ENCODE peak calls at places on chromosomes 2 and 18, in six cellular contexts. X is HepG2, N is SK-N-SH, P is K562, Q is GM12878, U is H1. S is an unnamed sample.

GRCh38 chr2:220396287-220396686 is 768.9 kb downstream of the SLC4A3 start:
- DNase-seq in N (no peak), U (no peak), Q (no peak), P (no peak), X (no peak), S (no peak)

GRCh38 chr2:97360202-97360601 is 229.5 kb downstream of the ANKRD36B start:
- DNase-seq in N (no peak), X (no peak), U (peak), P (no peak), Q (no peak), S (no peak)

GRCh38 chr18:2932247-2933181 is 80.4 kb downstream of the LPIN2 start:
- DNase-seq in X (peak), Q (peak), P (peak), N (peak), U (peak), S (peak)

GRCh38 chr2:169361706-169362345 is 508 bp downstream of the LRP2 start:
- DNase-seq in P (no peak), N (peak), Q (no peak), X (no peak), U (peak), S (no peak)

GRCh38 chr18:67217551-67218166 is 298.9 kb downstream of the DSEL start:
- DNase-seq in U (peak), Q (no peak), P (peak), X (peak), N (peak), S (peak)

GRCh38 chr2:205776139-205776538 is 93.8 kb downstream of the NRP2 start:
- DNase-seq in X (peak), Q (no peak), N (peak), P (peak), U (peak), S (peak)

GRCh38 chr2:177784449-177784845 is 288.1 kb downstream of the PDE11A start:
- DNase-seq in N (no peak), P (no peak), X (no peak), Q (no peak), U (no peak), S (no peak)

GRCh38 chr18:51089691-51090090 is 59.7 kb downstream of the SMAD4 start:
- DNase-seq in U (no peak), X (no peak), P (no peak), N (no peak), Q (no peak), S (no peak)

GRCh38 chr18:10771053-10771709 is 245.4 kb downstream of the NAPG start:
- DNase-seq in U (no peak), X (no peak), N (no peak), P (no peak), Q (peak), S (no peak)

GRCh38 chr2:230931556-230932231 is 6.7 kb upstream of the GPR55 start:
- DNase-seq in N (no peak), U (no peak), Q (no peak), P (no peak), X (no peak), S (no peak)

DNA sequence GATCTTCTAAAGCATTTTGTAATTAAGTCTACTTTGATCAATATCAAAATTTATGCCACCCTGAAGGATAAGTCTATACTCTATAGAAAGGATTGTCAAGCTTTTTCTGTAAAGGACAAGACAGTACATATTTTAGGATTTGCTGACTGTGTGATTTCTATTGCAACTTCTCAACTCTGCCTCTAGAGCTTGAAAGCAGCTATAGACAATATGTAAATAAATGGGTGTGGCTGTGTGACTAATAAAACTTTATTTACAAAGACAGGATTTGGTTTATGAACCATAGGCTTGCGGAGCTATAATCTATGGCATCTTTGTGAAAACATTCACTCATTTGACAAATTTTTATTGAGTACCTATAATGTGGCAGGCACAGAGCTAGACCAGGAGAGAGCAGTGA is 18.4 kb downstream of the UPP2 start:
- DNase-seq in X (no peak), U (no peak), N (no peak), P (no peak), Q (no peak), S (no peak)
- TF ChIP-seq GABPA in X (no peak), U (no peak), N (no peak), P (no peak), Q (no peak), S (no peak)

DNA sequence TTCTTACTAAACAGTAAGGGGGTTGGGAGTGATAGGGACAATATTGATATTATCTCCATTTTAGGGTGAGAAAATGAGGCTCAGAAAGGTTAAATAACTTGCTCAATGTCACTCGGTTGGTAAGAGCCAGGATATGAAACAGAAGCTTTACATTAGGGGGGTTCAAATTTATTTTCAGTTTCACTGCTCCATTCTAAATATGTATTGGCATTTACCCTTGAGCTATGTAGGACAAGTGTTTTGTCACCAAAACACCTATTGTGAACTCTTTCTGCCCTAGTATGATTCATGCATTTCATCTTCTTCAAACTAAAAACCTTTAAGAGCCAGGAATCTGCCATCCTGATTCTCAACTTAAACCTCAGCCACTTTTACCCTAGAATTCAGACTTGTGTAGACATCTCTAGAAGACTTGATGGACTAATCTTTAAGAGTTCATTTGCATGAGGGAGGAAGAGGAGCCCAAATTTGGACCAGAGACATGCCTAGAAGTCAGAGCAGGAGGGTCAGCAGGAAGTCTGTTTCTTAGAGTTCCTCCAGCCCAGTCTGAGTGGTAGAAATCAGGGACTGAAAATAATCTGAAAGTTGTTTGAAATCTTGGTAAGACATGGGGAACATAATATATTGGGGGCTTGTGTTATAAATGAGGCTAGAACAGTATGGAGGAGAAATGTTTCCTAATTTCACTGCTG is 129.4 kb upstream of the ATP5MC3 start:
- DNase-seq in X (no peak), P (no peak), Q (no peak), N (no peak), U (no peak), S (no peak)
- TF ChIP-seq GABPA in X (no peak), P (no peak), Q (no peak), N (no peak), U (no peak), S (no peak)

DNA sequence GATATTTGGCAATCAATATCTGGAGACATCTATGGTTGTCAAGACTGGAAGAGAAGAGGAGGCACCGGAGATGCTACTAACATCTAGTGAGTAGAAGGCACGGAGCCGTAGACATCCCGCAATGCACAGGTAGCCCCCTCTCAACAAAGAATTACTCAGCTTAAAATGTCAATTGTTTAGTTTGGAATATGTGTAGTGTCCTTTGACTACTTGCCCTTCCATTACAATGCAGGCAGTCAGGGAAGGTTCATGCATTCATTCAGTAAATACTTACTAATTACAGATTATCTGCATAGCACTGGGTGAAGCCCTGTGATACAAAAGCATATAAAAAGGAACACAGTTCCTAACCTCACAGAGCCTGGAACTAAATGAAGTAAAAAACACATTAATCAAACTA is 294.0 kb downstream of the RIT2 start:
- DNase-seq in U (no peak), X (no peak), P (no peak), Q (no peak), N (no peak), S (no peak)
- TF ChIP-seq GABPA in U (no peak), X (no peak), P (no peak), Q (no peak), N (no peak), S (no peak)

GRCh38 chr2:237907144-237907543 is 47.7 kb downstream of the RAMP1 start:
- DNase-seq in Q (no peak), P (no peak), N (no peak), X (no peak), U (no peak), S (no peak)
- TF ChIP-seq GABPA in Q (no peak), P (no peak), N (no peak), X (no peak), U (no peak), S (no peak)

GRCh38 chr2:112519506-112519905 is 22.8 kb upstream of the POLR1B start:
- DNase-seq in N (no peak), U (no peak), P (peak), X (no peak), Q (no peak), S (no peak)
- TF ChIP-seq GABPA in N (no peak), U (no peak), P (no peak), X (no peak), Q (no peak), S (no peak)

GRCh38 chr2:109176489-109176888 is 47.5 kb downstream of the SH3RF3 start:
- DNase-seq in X (no peak), Q (no peak), N (no peak), P (no peak), U (no peak), S (no peak)
- TF ChIP-seq GABPA in X (no peak), Q (no peak), N (no peak), P (no peak), U (no peak), S (no peak)

GRCh38 chr2:226791056-226791486 is 8.5 kb downstream of the IRS1 start:
- DNase-seq in X (no peak), N (no peak), P (no peak), Q (peak), U (no peak), S (peak)

GRCh38 chr2:226790436-226790835 is 9.2 kb downstream of the IRS1 start:
- DNase-seq in P (no peak), X (no peak), U (no peak), Q (no peak), N (no peak), S (no peak)

GRCh38 chr2:226790006-226790405 is 9.6 kb downstream of the IRS1 start:
- DNase-seq in Q (no peak), X (no peak), P (no peak), U (no peak), N (no peak), S (no peak)

GRCh38 chr2:226792155-226792871 is 7.3 kb downstream of the IRS1 start:
- DNase-seq in P (no peak), X (no peak), Q (no peak), N (peak), U (no peak), S (no peak)

DNA sequence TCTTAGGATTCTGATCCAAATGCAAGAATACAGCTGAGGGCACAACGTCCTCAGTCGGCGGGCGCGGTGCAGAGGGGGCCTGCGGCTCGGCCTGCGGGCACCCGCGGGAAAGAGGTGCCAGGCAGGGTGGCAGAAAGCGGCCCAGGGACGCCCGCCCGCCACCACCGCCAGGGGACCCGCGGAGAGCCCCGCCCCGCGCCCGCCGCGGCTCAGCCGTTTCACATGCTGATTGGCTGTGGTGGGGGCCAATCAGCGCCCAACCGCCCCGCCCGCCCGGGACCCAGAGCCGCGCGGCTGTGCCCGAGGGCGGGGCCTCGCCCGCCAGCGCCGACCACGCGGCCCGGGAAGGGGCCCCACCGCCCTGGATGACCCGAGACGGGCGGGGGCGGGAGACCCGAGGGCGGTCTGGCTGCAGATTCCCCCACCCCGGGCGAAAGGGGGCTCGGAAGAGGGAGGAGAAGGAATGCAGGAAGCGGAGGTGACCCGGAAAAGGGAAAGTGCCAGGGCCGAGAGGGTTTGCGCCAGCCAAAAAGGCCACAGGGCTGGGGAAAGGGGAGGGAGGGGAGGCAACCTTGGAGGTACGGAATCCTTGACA is 8.0 kb downstream of the IRS1 start:
- DNase-seq in U (peak), X (no peak), Q (peak), P (peak), N (peak), S (peak)
- TF ChIP-seq GABPA in U (no peak), X (no peak), Q (no peak), P (peak), N (peak), S (no peak)